ENCODE peak calls at places on chromosome 6, in seven cellular contexts. One of them, this sample, is unnamed.

GRCh38 chr6:166691741-166692140 is 64.7 kb upstream of the RPS6KA2 start:
- DNase-seq in HFFc6: no peak
- DNase-seq in cardiac fibroblast: no peak
- DNase-seq in ascending aorta: no peak
- DNase-seq in AG09319: no peak
- DNase-seq in CD8-positive, alpha-beta T cell: no peak
- DNase-seq in PC-3: no peak
- DNase-seq in this sample: no peak

GRCh38 chr6:165222315-165223025 is 86.9 kb downstream of the C6orf118 start:
- DNase-seq in ascending aorta: no peak
- DNase-seq in AG09319: no peak
- DNase-seq in cardiac fibroblast: peak; percentile 5
- DNase-seq in HFFc6: no peak
- DNase-seq in PC-3: peak; percentile 11
- DNase-seq in CD8-positive, alpha-beta T cell: no peak
- DNase-seq in this sample: no peak

GRCh38 chr6:38262041-38262440 is 377.7 kb downstream of the BTBD9 start:
- DNase-seq in CD8-positive, alpha-beta T cell: no peak
- DNase-seq in cardiac fibroblast: peak; percentile 92
- DNase-seq in HFFc6: peak; percentile 88
- DNase-seq in AG09319: peak; percentile 22
- DNase-seq in ascending aorta: no peak
- DNase-seq in PC-3: peak; percentile 88
- DNase-seq in this sample: no peak

GRCh38 chr6:34578445-34579262 is 22.5 kb upstream of the SPDEF start:
- DNase-seq in AG09319: no peak
- DNase-seq in ascending aorta: no peak
- DNase-seq in PC-3: no peak
- DNase-seq in HFFc6: no peak
- DNase-seq in cardiac fibroblast: no peak
- DNase-seq in CD8-positive, alpha-beta T cell: no peak
- DNase-seq in this sample: no peak

GRCh38 chr6:11473008-11473740 is 64.4 kb upstream of the TMEM170B start:
- DNase-seq in AG09319: no peak
- DNase-seq in PC-3: no peak
- DNase-seq in HFFc6: no peak
- DNase-seq in cardiac fibroblast: no peak
- DNase-seq in CD8-positive, alpha-beta T cell: no peak
- DNase-seq in ascending aorta: no peak
- DNase-seq in this sample: no peak

GRCh38 chr6:138576303-138576702 is 77.0 kb upstream of the NHSL1 start:
- DNase-seq in cardiac fibroblast: no peak
- DNase-seq in CD8-positive, alpha-beta T cell: no peak
- DNase-seq in PC-3: no peak
- DNase-seq in HFFc6: no peak
- DNase-seq in ascending aorta: no peak
- DNase-seq in AG09319: no peak
- DNase-seq in this sample: no peak

GRCh38 chr6:162699961-162700360 is 27.6 kb downstream of the PRKN start:
- DNase-seq in CD8-positive, alpha-beta T cell: no peak
- DNase-seq in PC-3: no peak
- DNase-seq in HFFc6: no peak
- DNase-seq in ascending aorta: no peak
- DNase-seq in cardiac fibroblast: no peak
- DNase-seq in AG09319: no peak
- DNase-seq in this sample: no peak

GRCh38 chr6:45566882-45567281 is 189.1 kb upstream of the SUPT3H start:
- DNase-seq in HFFc6: no peak
- DNase-seq in AG09319: no peak
- DNase-seq in PC-3: peak; percentile 80
- DNase-seq in cardiac fibroblast: peak; percentile 57
- DNase-seq in ascending aorta: no peak
- DNase-seq in CD8-positive, alpha-beta T cell: no peak
- DNase-seq in this sample: no peak

GRCh38 chr6:73308712-73309533 is 45.2 kb downstream of the DPPA5 start:
- DNase-seq in cardiac fibroblast: peak; percentile 23
- DNase-seq in AG09319: no peak
- DNase-seq in PC-3: peak; percentile 39
- DNase-seq in CD8-positive, alpha-beta T cell: no peak
- DNase-seq in HFFc6: no peak
- DNase-seq in ascending aorta: no peak
- DNase-seq in this sample: no peak

GRCh38 chr6:167485186-167485978 is 160.5 kb downstream of the TTLL2 start:
- DNase-seq in cardiac fibroblast: peak; percentile 25
- DNase-seq in ascending aorta: no peak
- DNase-seq in HFFc6: no peak
- DNase-seq in PC-3: peak; percentile 11
- DNase-seq in CD8-positive, alpha-beta T cell: no peak
- DNase-seq in AG09319: no peak
- DNase-seq in this sample: no peak

GRCh38 chr6:65707134-65707826 is at the start of gene EYS:
- DNase-seq in PC-3: no peak
- DNase-seq in AG09319: no peak
- DNase-seq in HFFc6: no peak
- DNase-seq in CD8-positive, alpha-beta T cell: no peak
- DNase-seq in ascending aorta: no peak
- DNase-seq in cardiac fibroblast: no peak
- DNase-seq in this sample: no peak

GRCh38 chr6:161038229-161039003 is 46.8 kb downstream of the MAP3K4 start:
- DNase-seq in HFFc6: peak; percentile 94
- DNase-seq in AG09319: peak; percentile 67
- DNase-seq in CD8-positive, alpha-beta T cell: no peak
- DNase-seq in ascending aorta: no peak
- DNase-seq in cardiac fibroblast: peak; percentile 94
- DNase-seq in PC-3: peak; percentile 93
- DNase-seq in this sample: no peak

GRCh38 chr6:109793793-109794192 is 102.7 kb downstream of the FIG4 start:
- DNase-seq in HFFc6: peak; percentile 95
- DNase-seq in cardiac fibroblast: peak; percentile 97
- DNase-seq in CD8-positive, alpha-beta T cell: no peak
- DNase-seq in ascending aorta: no peak
- DNase-seq in PC-3: peak; percentile 89
- DNase-seq in AG09319: peak; percentile 74
- DNase-seq in this sample: no peak

GRCh38 chr6:125574604-125575003 is 174.8 kb upstream of the HEY2 start:
- DNase-seq in ascending aorta: no peak
- DNase-seq in CD8-positive, alpha-beta T cell: no peak
- DNase-seq in HFFc6: no peak
- DNase-seq in AG09319: no peak
- DNase-seq in PC-3: no peak
- DNase-seq in cardiac fibroblast: no peak
- DNase-seq in this sample: no peak

GRCh38 chr6:87333591-87334181 is 4.6 kb upstream of the GJB7 start:
- DNase-seq in HFFc6: peak; percentile 41
- DNase-seq in ascending aorta: no peak
- DNase-seq in cardiac fibroblast: peak; percentile 29
- DNase-seq in CD8-positive, alpha-beta T cell: no peak
- DNase-seq in AG09319: no peak
- DNase-seq in PC-3: no peak
- DNase-seq in this sample: no peak

GRCh38 chr6:143368426-143368825 is 82.1 kb downstream of the ADAT2 start:
- DNase-seq in HFFc6: peak; percentile 63
- DNase-seq in CD8-positive, alpha-beta T cell: no peak
- DNase-seq in cardiac fibroblast: peak; percentile 73
- DNase-seq in AG09319: no peak
- DNase-seq in ascending aorta: no peak
- DNase-seq in PC-3: peak; percentile 22
- DNase-seq in this sample: no peak

GRCh38 chr6:127266892-127267741 is 453 bp downstream of the RNF146 start:
- DNase-seq in AG09319: peak; percentile 5
- DNase-seq in HFFc6: peak; percentile 15
- DNase-seq in ascending aorta: peak; percentile 8
- DNase-seq in cardiac fibroblast: peak; percentile 60
- DNase-seq in PC-3: peak; percentile 30
- DNase-seq in CD8-positive, alpha-beta T cell: peak; percentile 41
- DNase-seq in this sample: peak; percentile 79

GRCh38 chr6:143034689-143035334 is 25.9 kb upstream of the AIG1 start:
- DNase-seq in CD8-positive, alpha-beta T cell: no peak
- DNase-seq in cardiac fibroblast: no peak
- DNase-seq in PC-3: peak; percentile 32
- DNase-seq in HFFc6: no peak
- DNase-seq in AG09319: no peak
- DNase-seq in ascending aorta: no peak
- DNase-seq in this sample: no peak

GRCh38 chr6:95596021-95596420 is 18.7 kb downstream of the MANEA start:
- DNase-seq in HFFc6: no peak
- DNase-seq in PC-3: peak; percentile 74
- DNase-seq in cardiac fibroblast: no peak
- DNase-seq in CD8-positive, alpha-beta T cell: no peak
- DNase-seq in AG09319: no peak
- DNase-seq in ascending aorta: no peak
- DNase-seq in this sample: no peak

GRCh38 chr6:46453221-46453620 is 38.0 kb downstream of the RCAN2 start:
- DNase-seq in HFFc6: peak; percentile 67
- DNase-seq in cardiac fibroblast: peak; percentile 68
- DNase-seq in AG09319: peak; percentile 83
- DNase-seq in CD8-positive, alpha-beta T cell: no peak
- DNase-seq in ascending aorta: no peak
- DNase-seq in PC-3: no peak
- DNase-seq in this sample: no peak

GRCh38 chr6:89630488-89630887 is 8.1 kb downstream of the LYRM2 start:
- DNase-seq in ascending aorta: no peak
- DNase-seq in cardiac fibroblast: no peak
- DNase-seq in CD8-positive, alpha-beta T cell: no peak
- DNase-seq in AG09319: no peak
- DNase-seq in HFFc6: no peak
- DNase-seq in PC-3: no peak
- DNase-seq in this sample: no peak

GRCh38 chr6:140077712-140078551 is 703.5 kb upstream of the CITED2 start:
- DNase-seq in ascending aorta: no peak
- DNase-seq in PC-3: no peak
- DNase-seq in HFFc6: no peak
- DNase-seq in CD8-positive, alpha-beta T cell: no peak
- DNase-seq in AG09319: no peak
- DNase-seq in cardiac fibroblast: no peak
- DNase-seq in this sample: no peak

GRCh38 chr6:8143945-8144344 is 41.6 kb upstream of the EEF1E1 start:
- DNase-seq in CD8-positive, alpha-beta T cell: no peak
- DNase-seq in cardiac fibroblast: no peak
- DNase-seq in AG09319: no peak
- DNase-seq in PC-3: no peak
- DNase-seq in ascending aorta: no peak
- DNase-seq in HFFc6: no peak
- DNase-seq in this sample: no peak

GRCh38 chr6:142927904-142928303 is 17.1 kb downstream of the HIVEP2 start:
- DNase-seq in CD8-positive, alpha-beta T cell: peak; percentile 31
- DNase-seq in PC-3: no peak
- DNase-seq in ascending aorta: no peak
- DNase-seq in AG09319: no peak
- DNase-seq in cardiac fibroblast: peak; percentile 49
- DNase-seq in HFFc6: no peak
- DNase-seq in this sample: no peak

GRCh38 chr6:24060982-24061754 is 64.8 kb upstream of the NRSN1 start:
- DNase-seq in AG09319: no peak
- DNase-seq in HFFc6: no peak
- DNase-seq in ascending aorta: no peak
- DNase-seq in CD8-positive, alpha-beta T cell: no peak
- DNase-seq in PC-3: no peak
- DNase-seq in cardiac fibroblast: no peak
- DNase-seq in this sample: no peak

GRCh38 chr6:24064832-24065231 is 61.2 kb upstream of the NRSN1 start:
- DNase-seq in cardiac fibroblast: no peak
- DNase-seq in PC-3: no peak
- DNase-seq in ascending aorta: no peak
- DNase-seq in AG09319: no peak
- DNase-seq in CD8-positive, alpha-beta T cell: no peak
- DNase-seq in HFFc6: no peak
- DNase-seq in this sample: no peak

GRCh38 chr6:24069546-24069945 is 56.5 kb upstream of the NRSN1 start:
- DNase-seq in PC-3: no peak
- DNase-seq in AG09319: no peak
- DNase-seq in CD8-positive, alpha-beta T cell: no peak
- DNase-seq in HFFc6: no peak
- DNase-seq in ascending aorta: no peak
- DNase-seq in cardiac fibroblast: no peak
- DNase-seq in this sample: no peak

GRCh38 chr6:24064106-24064505 is 61.9 kb upstream of the NRSN1 start:
- DNase-seq in CD8-positive, alpha-beta T cell: no peak
- DNase-seq in PC-3: peak; percentile 57
- DNase-seq in AG09319: no peak
- DNase-seq in cardiac fibroblast: no peak
- DNase-seq in HFFc6: no peak
- DNase-seq in ascending aorta: no peak
- DNase-seq in this sample: no peak
- TF ChIP-seq CTCF in CD8-positive, alpha-beta T cell: no peak
- TF ChIP-seq CTCF in PC-3: peak; percentile 83
- TF ChIP-seq CTCF in AG09319: peak; percentile 37
- TF ChIP-seq CTCF in cardiac fibroblast: no peak
- TF ChIP-seq CTCF in HFFc6: no peak
- TF ChIP-seq CTCF in ascending aorta: no peak
- TF ChIP-seq CTCF in this sample: no peak

DNA sequence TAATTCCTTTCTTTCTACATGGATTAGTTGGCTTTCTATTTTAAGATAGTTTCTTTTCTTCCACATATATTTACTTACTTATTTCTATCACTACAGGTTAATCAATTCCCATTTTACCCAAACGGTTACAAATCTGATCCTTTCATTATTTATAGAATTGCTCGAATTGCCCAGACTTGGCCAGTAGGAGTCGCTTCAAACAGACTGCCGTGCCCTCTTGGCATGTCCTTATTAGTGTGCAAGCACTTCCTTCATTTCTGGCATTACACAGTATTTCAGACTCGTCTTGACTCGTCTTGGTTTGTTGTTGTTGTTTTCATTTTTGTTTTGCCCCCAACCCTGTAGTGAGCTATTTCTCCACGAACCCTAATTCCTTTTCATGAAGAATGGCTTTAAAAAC is 74.6 kb downstream of the SAMD3 start:
- DNase-seq in cardiac fibroblast: no peak
- DNase-seq in ascending aorta: no peak
- DNase-seq in HFFc6: no peak
- DNase-seq in PC-3: peak; percentile 3
- DNase-seq in CD8-positive, alpha-beta T cell: no peak
- DNase-seq in AG09319: no peak
- DNase-seq in this sample: no peak
- TF ChIP-seq CTCF in cardiac fibroblast: no peak
- TF ChIP-seq CTCF in ascending aorta: no peak
- TF ChIP-seq CTCF in HFFc6: peak; percentile 37
- TF ChIP-seq CTCF in PC-3: peak; percentile 41
- TF ChIP-seq CTCF in CD8-positive, alpha-beta T cell: no peak
- TF ChIP-seq CTCF in AG09319: no peak
- TF ChIP-seq CTCF in this sample: no peak

GRCh38 chr6:57193177-57193576 is 21.1 kb downstream of the BAG2 start:
- DNase-seq in cardiac fibroblast: peak; percentile 28
- DNase-seq in HFFc6: no peak
- DNase-seq in AG09319: no peak
- DNase-seq in CD8-positive, alpha-beta T cell: no peak
- DNase-seq in PC-3: no peak
- DNase-seq in ascending aorta: no peak
- DNase-seq in this sample: no peak

GRCh38 chr6:57195457-57195856 is 23.3 kb downstream of the BAG2 start:
- DNase-seq in CD8-positive, alpha-beta T cell: no peak
- DNase-seq in HFFc6: no peak
- DNase-seq in ascending aorta: no peak
- DNase-seq in PC-3: no peak
- DNase-seq in AG09319: no peak
- DNase-seq in cardiac fibroblast: no peak
- DNase-seq in this sample: no peak

GRCh38 chr6:57198926-57199636 is 23.0 kb downstream of the RAB23 start:
- DNase-seq in cardiac fibroblast: no peak
- DNase-seq in PC-3: no peak
- DNase-seq in HFFc6: no peak
- DNase-seq in ascending aorta: no peak
- DNase-seq in AG09319: peak; percentile 20
- DNase-seq in CD8-positive, alpha-beta T cell: no peak
- DNase-seq in this sample: no peak
- TF ChIP-seq CTCF in cardiac fibroblast: no peak
- TF ChIP-seq CTCF in PC-3: no peak
- TF ChIP-seq CTCF in HFFc6: no peak
- TF ChIP-seq CTCF in ascending aorta: no peak
- TF ChIP-seq CTCF in AG09319: no peak
- TF ChIP-seq CTCF in CD8-positive, alpha-beta T cell: no peak
- TF ChIP-seq CTCF in this sample: no peak

GRCh38 chr6:83859410-83860346 is at the start of gene CYB5R4:
- DNase-seq in AG09319: peak; percentile 89
- DNase-seq in CD8-positive, alpha-beta T cell: peak; percentile 93
- DNase-seq in HFFc6: peak; percentile 93
- DNase-seq in PC-3: peak; percentile 92
- DNase-seq in ascending aorta: peak; percentile 71
- DNase-seq in cardiac fibroblast: peak; percentile 97
- DNase-seq in this sample: peak; percentile 93
- TF ChIP-seq CTCF in AG09319: peak; percentile 52
- TF ChIP-seq CTCF in CD8-positive, alpha-beta T cell: peak; percentile 52
- TF ChIP-seq CTCF in HFFc6: peak; percentile 74
- TF ChIP-seq CTCF in PC-3: peak; percentile 47
- TF ChIP-seq CTCF in ascending aorta: peak; percentile 49
- TF ChIP-seq CTCF in cardiac fibroblast: peak; percentile 59
- TF ChIP-seq CTCF in this sample: no peak

This sample was measured in activated B cell treated with CpG ODN at 0.5 μM for 24 hours.